ENCODE peak calls at places on chromosomes 12 and 14, in seven cellular contexts. G, E, Y, L, Z, U and A are unnamed samples.

GRCh38 chr12:58095002-58095401 is 153.6 kb downstream of the ATP23 start:
- DNase-seq in G (no peak), E (no peak), Y (no peak), L (no peak), Z (no peak), U (no peak), A (no peak)

GRCh38 chr14:48008646-48009045 is 333.2 kb upstream of the MDGA2 start:
- DNase-seq in G (no peak), E (no peak), Y (no peak), L (no peak), Z (no peak), U (no peak), A (no peak)

GRCh38 chr12:81992461-81992860 is 233.3 kb upstream of the PPFIA2 start:
- DNase-seq in G (no peak), E (no peak), Y (no peak), L (no peak), Z (no peak), U (no peak), A (no peak)

GRCh38 chr12:70272510-70272909 is 29.3 kb downstream of the CNOT2 start:
- DNase-seq in G (no peak), E (no peak), Y (no peak), L (no peak), Z (no peak), U (no peak), A (no peak)

GRCh38 chr14:95979339-95980042 is 59.7 kb upstream of the C14orf132 start:
- DNase-seq in G (no peak), E (no peak), Y (no peak), L (no peak), Z (no peak), U (no peak), A (no peak)

GRCh38 chr14:24425704-24426103 is 3.8 kb downstream of the CBLN3 start:
- DNase-seq in G (no peak), E (no peak), Y (no peak), L (no peak), Z (no peak), U (no peak), A (no peak)

GRCh38 chr14:89221109-89221508 is 195.9 kb downstream of the FOXN3 start:
- DNase-seq in G (peak), E (peak), Y (no peak), L (peak), Z (peak), U (peak), A (no peak)

GRCh38 chr14:74977901-74978385 is 22.5 kb upstream of the PGF start:
- DNase-seq in G (no peak), E (no peak), Y (no peak), L (no peak), Z (no peak), U (no peak), A (no peak)

GRCh38 chr14:61803755-61804154 is 41.5 kb downstream of the SNAPC1 start:
- DNase-seq in G (no peak), E (no peak), Y (no peak), L (no peak), Z (no peak), U (no peak), A (no peak)

GRCh38 chr12:26126340-26127284 is 1.8 kb upstream of the BHLHE41 start:
- DNase-seq in G (peak), E (peak), Y (peak), L (no peak), Z (peak), U (no peak), A (peak)

GRCh38 chr12:68236421-68237059 is 10.9 kb upstream of the IL26 start:
- DNase-seq in G (peak), E (peak), Y (no peak), L (no peak), Z (no peak), U (no peak), A (no peak)

GRCh38 chr12:47276253-47277070 is 196.7 kb upstream of the AMIGO2 start:
- DNase-seq in G (peak), E (peak), Y (no peak), L (peak), Z (peak), U (no peak), A (no peak)

GRCh38 chr12:72273499-72273837 is 1.3 kb downstream of the TRHDE start:
- DNase-seq in G (no peak), E (no peak), Y (no peak), L (no peak), Z (no peak), U (no peak), A (peak)

GRCh38 chr12:125533434-125534029 is 468.3 kb downstream of the AACS start:
- DNase-seq in G (peak), E (peak), Y (no peak), L (no peak), Z (no peak), U (no peak), A (peak)

GRCh38 chr12:105257321-105257728 is 21.4 kb upstream of the APPL2 start:
- DNase-seq in G (no peak), E (no peak), Y (no peak), L (no peak), Z (peak), U (peak), A (no peak)

GRCh38 chr14:61517861-61518802 is 177.2 kb upstream of the HIF1A start:
- DNase-seq in G (no peak), E (no peak), Y (no peak), L (no peak), Z (no peak), U (no peak), A (no peak)

GRCh38 chr14:29799718-29800117 is 127.9 kb downstream of the PRKD1 start:
- DNase-seq in G (no peak), E (no peak), Y (no peak), L (no peak), Z (no peak), U (no peak), A (no peak)

GRCh38 chr12:95117178-95117599 is 43.8 kb upstream of the NR2C1 start:
- DNase-seq in G (peak), E (peak), Y (peak), L (no peak), Z (peak), U (peak), A (peak)

GRCh38 chr14:51205486-51205885 is 34.6 kb upstream of the TMX1 start:
- DNase-seq in G (no peak), E (no peak), Y (no peak), L (no peak), Z (no peak), U (no peak), A (no peak)

GRCh38 chr12:16692099-16692498 is 86.1 kb upstream of the LMO3 start:
- DNase-seq in G (no peak), E (no peak), Y (no peak), L (no peak), Z (no peak), U (no peak), A (no peak)

GRCh38 chr14:65170768-65171251 is 68.5 kb upstream of the MAX start:
- DNase-seq in G (no peak), E (no peak), Y (no peak), L (no peak), Z (peak), U (peak), A (no peak)

GRCh38 chr12:130104596-130105253 is 57.5 kb upstream of the FZD10 start:
- DNase-seq in G (peak), E (peak), Y (no peak), L (no peak), Z (no peak), U (no peak), A (peak)